ENCODE peak calls at places on chromosomes 5 and 9, in eight cellular contexts. W is AG04449, M is foreskin fibroblast, R is right atrium auricular region, N is left ventricle myocardium inferior, U is heart right ventricle, H is brain microvascular endothelial cell, P is GM12865. I is an unnamed sample.

GRCh38 chr9:93945400-93946337 is 9.5 kb downstream of the BARX1 start:
- DNase-seq in H (no peak), R (no peak), P (no peak), M (no peak), W (no peak), U (no peak), N (no peak), I (no peak)

GRCh38 chr5:159475026-159475425 is 144.7 kb upstream of the IL12B start:
- DNase-seq in P (no peak), W (no peak), N (no peak), H (no peak), R (no peak), U (no peak), M (no peak), I (no peak)

GRCh38 chr9:124590886-124591641 is 83.9 kb upstream of the NR5A1 start:
- DNase-seq in M (no peak), R (no peak), P (no peak), U (no peak), H (no peak), N (no peak), W (no peak), I (no peak)

GRCh38 chr9:114316605-114317230 is 6.2 kb upstream of the ORM1 start:
- DNase-seq in R (no peak), M (no peak), P (no peak), N (no peak), W (no peak), U (no peak), H (no peak), I (no peak)

GRCh38 chr5:32193591-32193990 is 19.5 kb upstream of the GOLPH3 start:
- DNase-seq in H (peak; percentile 86), R (peak; percentile 91), M (peak; percentile 78), P (no peak), U (peak; percentile 79), W (peak; percentile 42), N (peak; percentile 88), I (peak; percentile 52)

GRCh38 chr5:3925935-3926334 is 330.3 kb downstream of the IRX1 start:
- DNase-seq in H (no peak), P (no peak), M (no peak), R (no peak), W (no peak), N (no peak), U (no peak), I (no peak)

GRCh38 chr9:93298498-93299417 is 114.8 kb downstream of the WNK2 start:
- DNase-seq in W (no peak), M (no peak), R (peak; percentile 51), P (no peak), U (no peak), N (no peak), H (no peak), I (no peak)

GRCh38 chr5:120160120-120160895 is 303.8 kb upstream of the PRR16 start:
- DNase-seq in U (no peak), R (no peak), P (no peak), N (no peak), M (peak; percentile 73), W (peak; percentile 53), H (peak; percentile 27), I (no peak)

GRCh38 chr9:136831002-136831719 is 11.1 kb upstream of the AJM1 start:
- DNase-seq in N (peak; percentile 8), W (no peak), U (no peak), P (no peak), M (no peak), H (no peak), R (no peak), I (no peak)

GRCh38 chr9:87280421-87280820 is 217.2 kb upstream of the DAPK1 start:
- DNase-seq in N (no peak), P (no peak), U (no peak), H (peak; percentile 91), W (peak; percentile 100), M (no peak), R (no peak), I (peak; percentile 98)

GRCh38 chr9:97564291-97565175 is 63.1 kb downstream of the TMOD1 start:
- DNase-seq in N (no peak), U (no peak), R (peak; percentile 62), W (no peak), H (peak; percentile 63), M (peak; percentile 49), P (no peak), I (peak; percentile 13)

GRCh38 chr5:123448743-123449142 is 25.5 kb upstream of the CEP120 start:
- DNase-seq in H (no peak), R (no peak), P (no peak), N (no peak), M (no peak), W (no peak), U (no peak), I (no peak)

GRCh38 chr5:93990504-93991085 is 249.2 kb upstream of the POU5F2 start:
- DNase-seq in H (no peak), M (no peak), U (no peak), R (no peak), W (no peak), N (no peak), P (no peak), I (no peak)

GRCh38 chr9:734831-735511 is 106.5 kb upstream of the DMRT1 start:
- DNase-seq in P (no peak), U (no peak), W (peak; percentile 95), M (peak; percentile 94), H (peak; percentile 96), N (no peak), R (peak; percentile 65), I (peak; percentile 92)

DNA sequence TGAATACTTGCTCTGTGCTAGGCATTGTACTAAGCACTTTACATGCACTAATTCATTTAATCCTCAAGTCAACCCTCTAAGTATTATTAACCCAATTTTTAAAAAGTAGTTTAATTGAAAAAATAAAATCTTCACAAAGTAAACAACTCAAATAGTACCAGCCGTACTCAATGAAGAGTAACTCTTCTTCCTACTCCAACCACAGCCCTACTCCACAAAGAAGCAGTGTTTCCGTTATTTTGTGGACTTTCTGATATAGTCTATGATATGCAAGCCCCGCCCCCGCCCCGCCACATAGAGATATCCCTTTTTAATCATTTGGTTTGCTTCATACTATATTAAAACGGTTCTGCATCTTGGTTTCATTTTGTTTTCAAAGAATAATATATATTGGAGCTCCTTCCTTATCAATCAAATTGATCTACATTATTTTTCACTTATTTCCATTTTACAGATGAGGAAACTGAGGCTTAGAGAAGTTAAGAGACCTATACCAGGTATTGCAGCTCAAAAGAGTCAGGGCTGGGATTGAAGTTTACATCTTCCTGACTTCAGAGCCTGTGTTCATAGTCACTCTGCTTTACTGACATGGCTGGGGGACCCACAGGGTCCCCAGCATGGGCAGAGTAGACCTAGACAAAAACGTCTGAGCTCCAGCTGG is 78.6 kb downstream of the PCDH1 start:
- DNase-seq in R (no peak), M (no peak), U (no peak), H (no peak), N (no peak), W (no peak), P (no peak), I (no peak)
- TF ChIP-seq CTCF in R (no peak), M (no peak), U (no peak), H (no peak), N (no peak), W (no peak), P (no peak), I (no peak)

GRCh38 chr5:35853652-35854051 is 3.0 kb upstream of the IL7R start:
- DNase-seq in P (peak; percentile 75), R (no peak), U (no peak), N (no peak), W (no peak), H (no peak), M (no peak), I (no peak)

GRCh38 chr5:35854248-35854647 is 2.4 kb upstream of the IL7R start:
- DNase-seq in W (no peak), N (no peak), P (peak; percentile 51), H (no peak), U (no peak), R (no peak), M (no peak), I (no peak)

GRCh38 chr5:35856186-35857003 is at the start of gene IL7R:
- DNase-seq in W (no peak), M (no peak), R (no peak), H (peak; percentile 26), U (no peak), N (no peak), P (peak; percentile 55), I (no peak)

GRCh38 chr5:35857004-35857345 is 284 bp downstream of the IL7R start:
- DNase-seq in U (no peak), M (no peak), N (no peak), W (no peak), R (no peak), H (no peak), P (no peak), I (no peak)

DNA sequence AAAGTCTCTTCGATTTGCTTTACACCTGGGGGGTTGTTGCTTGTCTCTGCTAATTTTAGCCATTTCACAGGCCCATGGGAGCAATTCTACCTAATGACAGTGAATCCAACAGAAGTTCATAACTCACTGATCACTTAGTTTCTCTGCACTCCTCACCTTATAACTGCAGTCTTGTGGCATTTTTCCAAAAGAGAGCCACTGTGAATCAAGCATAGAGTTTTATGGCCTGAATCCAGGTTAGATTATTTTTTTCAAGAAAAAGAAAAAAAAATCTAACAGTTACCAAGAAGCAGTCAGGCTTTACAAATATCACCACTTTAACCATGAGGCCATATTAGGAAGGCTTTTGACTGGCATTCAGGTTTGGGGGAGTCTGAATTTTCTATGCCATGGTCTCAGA is 1.5 kb upstream of the IL7R start:
- DNase-seq in M (no peak), W (no peak), R (no peak), P (no peak), N (no peak), U (no peak), H (no peak), I (no peak)
- H3K4me3 ChIP-seq in M (no peak overlapping the region), W (no peak overlapping the region), R (no peak overlapping the region), P (no peak overlapping the region), N (no peak overlapping the region), U (no peak overlapping the region), H (no peak overlapping the region), I (no peak overlapping the region)

DNA sequence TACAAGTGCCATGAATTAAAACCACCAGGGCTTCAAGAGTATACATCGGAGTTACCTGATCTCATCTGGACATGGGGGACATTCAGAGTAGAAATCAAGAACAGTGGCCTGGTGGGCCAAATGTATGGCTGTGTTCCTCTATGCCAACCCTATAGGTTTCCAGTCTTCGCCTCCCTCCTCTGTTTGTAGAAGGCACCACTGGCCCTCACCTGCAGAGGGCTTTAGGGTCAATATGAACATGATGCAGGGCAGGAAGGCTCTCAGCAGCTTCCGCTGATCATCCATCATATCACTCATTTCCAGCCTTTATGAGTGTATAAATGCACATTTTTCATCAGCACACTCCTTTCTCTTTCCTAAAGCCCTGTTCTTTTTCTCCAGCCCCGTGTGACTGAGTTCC is 555.5 kb upstream of the BRINP1 start:
- DNase-seq in P (no peak), N (no peak), U (no peak), H (no peak), M (no peak), R (no peak), W (no peak), I (no peak)
- TF ChIP-seq CTCF in P (no peak), N (no peak), U (no peak), H (no peak), M (no peak), R (no peak), W (no peak), I (no peak)

DNA sequence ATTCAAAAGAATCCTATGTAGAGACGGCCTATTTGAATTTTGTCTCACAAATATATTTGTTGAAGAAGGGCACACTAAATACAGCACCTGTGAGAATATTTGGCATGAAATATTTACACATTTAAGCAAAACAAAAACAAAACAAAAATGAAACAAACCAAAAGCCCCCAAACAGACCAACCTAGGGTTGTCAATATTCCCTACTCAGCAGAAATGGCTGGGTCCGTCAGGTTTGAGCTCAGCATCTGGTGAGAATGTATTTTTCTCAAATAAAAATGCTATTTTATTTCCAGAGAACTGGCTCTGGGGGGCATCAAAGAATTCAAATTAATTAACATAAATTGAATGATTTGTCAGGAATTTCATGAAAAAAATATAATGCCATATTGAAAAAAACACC is 142.8 kb upstream of the COL5A1 start:
- DNase-seq in H (no peak), N (no peak), W (no peak), R (no peak), P (no peak), U (no peak), M (no peak), I (no peak)
- H3K4me3 ChIP-seq in H (no peak overlapping the region), N (no peak overlapping the region), W (no peak overlapping the region), R (no peak overlapping the region), P (no peak overlapping the region), U (no peak overlapping the region), M (no peak overlapping the region), I (no peak overlapping the region)